ENCODE peak calls at places on chromosomes 1 and 21, in four cellular contexts. O is cardiac fibroblast; D is stimulated activated CD4-positive, alpha-beta T cell treated with anti-CD3 and anti-CD28 coated beads, Interleukin-12 subunit alpha, Interleukin-12 subunit beta, amount 100 ng/mL, for 48 hours; E is mucosa of gallbladder. L is an unnamed sample.

GRCh38 chr1:100893718-100894117 is 924 bp downstream of the EXTL2 start:
- DNase-seq in D (no peak), O (no peak), E (no peak), L (no peak)

GRCh38 chr1:229436178-229436577 is 2.3 kb upstream of the ACTA1 start:
- DNase-seq in O (no peak), D (no peak), E (no peak), L (no peak)

GRCh38 chr21:44489962-44490361 is 34.7 kb downstream of the LRRC3 start:
- DNase-seq in E (no peak), O (no peak), D (no peak), L (no peak)

GRCh38 chr1:198529414-198529813 is 11.1 kb downstream of the ATP6V1G3 start:
- DNase-seq in D (no peak), E (no peak), O (peak; percentile 54), L (no peak)

GRCh38 chr21:29190920-29191319 is 60.5 kb downstream of the MAP3K7CL start:
- DNase-seq in E (no peak), D (no peak), O (peak; percentile 83), L (no peak)

GRCh38 chr1:89727517-89728312 is 93.1 kb upstream of the LRRC8D start:
- DNase-seq in D (no peak), O (no peak), E (no peak), L (no peak)

GRCh38 chr1:13702425-13703127 is 2.6 kb downstream of the PRDM2 start:
- DNase-seq in O (no peak), D (peak; percentile 21), E (no peak), L (no peak)

GRCh38 chr1:22925111-22925510 is 47.6 kb downstream of the LACTBL1 start:
- DNase-seq in D (no peak), O (no peak), E (no peak), L (no peak)

GRCh38 chr1:225343618-225344017 is 84.2 kb downstream of the LBR start:
- DNase-seq in O (peak; percentile 32), D (no peak), E (no peak), L (no peak)

GRCh38 chr21:28142692-28143091 is 850.0 kb downstream of the LTN1 start:
- DNase-seq in O (peak; percentile 85), D (no peak), E (no peak), L (peak; percentile 29)

GRCh38 chr1:207218512-207219352 is 102.7 kb upstream of the CD55 start:
- DNase-seq in E (peak; percentile 40), D (no peak), O (no peak), L (no peak)

GRCh38 chr1:157103283-157103682 is 3.7 kb upstream of the ETV3L start:
- DNase-seq in O (no peak), E (no peak), D (no peak), L (no peak)

GRCh38 chr21:31236528-31236927 is 107.5 kb downstream of the TIAM1 start:
- DNase-seq in D (no peak), O (no peak), E (no peak), L (no peak)

GRCh38 chr1:1543706-1544099 is 3.3 kb upstream of the TMEM240 start:
- DNase-seq in D (no peak), E (no peak), O (no peak), L (no peak)

GRCh38 chr21:15134711-15135110 is 69.9 kb upstream of the NRIP1 start:
- DNase-seq in O (no peak), D (no peak), E (peak; percentile 12), L (no peak)

GRCh38 chr1:27356628-27357280 is 10.0 kb downstream of the MAP3K6 start:
- DNase-seq in D (no peak), E (peak; percentile 58), O (no peak), L (no peak)

GRCh38 chr21:46392921-46393320 is 65.8 kb upstream of the DIP2A start:
- DNase-seq in O (peak; percentile 71), E (peak; percentile 24), D (no peak), L (no peak)

GRCh38 chr1:187237542-187237941 is 408.8 kb downstream of the PLA2G4A start:
- DNase-seq in E (no peak), O (no peak), D (no peak), L (no peak)

GRCh38 chr1:8154621-8155052 is 128.5 kb upstream of the ERRFI1 start:
- DNase-seq in D (no peak), E (peak; percentile 51), O (no peak), L (no peak)

GRCh38 chr1:167663002-167663772 is 33.2 kb downstream of the RCSD1 start:
- DNase-seq in D (no peak), E (no peak), O (peak; percentile 77), L (no peak)

GRCh38 chr1:45974541-45975269 is 157.7 kb downstream of the PIK3R3 start:
- DNase-seq in O (peak; percentile 30), E (no peak), D (no peak), L (no peak)

L was measured in CMK.